ENCODE peak calls at places on chromosomes 3 and 15, in ten cellular contexts. W is PC-3, G is RWPE2, I is HCT116, L is HL-60, E is suprapubic skin, X is pancreas, K is body of pancreas, C is aorta, J is dorsolateral prefrontal cortex. A is an unnamed sample.

GRCh38 chr3:13518516-13519351 is 30.2 kb upstream of the FBLN2 start:
- DNase-seq in W (no peak), G (no peak), I (no peak), L (no peak), E (peak), X (no peak), K (peak), C (peak), J (peak), A (peak)

GRCh38 chr15:96183020-96183926 is 147.2 kb upstream of the NR2F2 start:
- DNase-seq in W (no peak), G (no peak), I (no peak), L (peak), E (no peak), X (no peak), K (no peak), C (no peak), J (no peak), A (no peak)

GRCh38 chr3:34053631-34054030 is 255.2 kb downstream of the PDCD6IP start:
- DNase-seq in W (no peak), G (no peak), I (no peak), L (no peak), E (no peak), X (no peak), K (no peak), C (no peak), J (no peak), A (no peak)

GRCh38 chr15:51319539-51319938 is 18.9 kb downstream of the CYP19A1 start:
- DNase-seq in W (no peak), G (no peak), I (no peak), L (no peak), E (no peak), X (no peak), K (no peak), C (no peak), J (no peak), A (no peak)

GRCh38 chr3:27805282-27805681 is 83.2 kb upstream of the EOMES start:
- DNase-seq in W (no peak), G (no peak), I (no peak), L (no peak), E (no peak), X (no peak), K (no peak), C (no peak), J (no peak), A (no peak)

GRCh38 chr15:84983299-84983698 is 1.6 kb downstream of the PDE8A start:
- DNase-seq in W (no peak), G (no peak), I (no peak), L (no peak), E (no peak), X (no peak), K (no peak), C (no peak), J (no peak), A (no peak)

GRCh38 chr3:98733055-98733777 is 29.9 kb upstream of the ST3GAL6 start:
- DNase-seq in W (peak), G (no peak), I (no peak), L (peak), E (peak), X (peak), K (peak), C (peak), J (peak), A (peak)

GRCh38 chr3:111570404-111571030 is 24.6 kb downstream of the ZBED2 start:
- DNase-seq in W (no peak), G (no peak), I (no peak), L (no peak), E (no peak), X (no peak), K (no peak), C (no peak), J (no peak), A (no peak)

GRCh38 chr15:71332605-71333004 is 217.3 kb downstream of the THSD4 start:
- DNase-seq in W (no peak), G (no peak), I (no peak), L (no peak), E (no peak), X (no peak), K (no peak), C (no peak), J (no peak), A (no peak)

GRCh38 chr15:90465140-90465929 is 64.4 kb upstream of the CRTC3 start:
- DNase-seq in W (peak), G (no peak), I (no peak), L (no peak), E (no peak), X (no peak), K (no peak), C (no peak), J (no peak), A (no peak)

GRCh38 chr3:4687167-4687566 is 194.0 kb downstream of the ITPR1 start:
- DNase-seq in W (peak), G (no peak), I (no peak), L (no peak), E (no peak), X (no peak), K (peak), C (no peak), J (no peak), A (no peak)

GRCh38 chr15:60418095-60418494 is 20.3 kb upstream of the ANXA2 start:
- DNase-seq in W (no peak), G (no peak), I (no peak), L (no peak), E (no peak), X (no peak), K (no peak), C (no peak), J (no peak), A (no peak)

GRCh38 chr15:26631894-26632293 is 141.0 kb downstream of the GABRB3 start:
- DNase-seq in W (no peak), G (no peak), I (no peak), L (no peak), E (no peak), X (no peak), K (no peak), C (no peak), J (no peak), A (peak)

GRCh38 chr3:25854214-25854613 is 64.3 kb downstream of the OXSM start:
- DNase-seq in W (peak), G (no peak), I (no peak), L (no peak), E (no peak), X (no peak), K (no peak), C (no peak), J (no peak), A (no peak)

GRCh38 chr3:106534206-106534605 is 665.4 kb upstream of the CBLB start:
- DNase-seq in W (peak), G (no peak), I (no peak), L (peak), E (no peak), X (no peak), K (no peak), C (no peak), J (no peak), A (no peak)

GRCh38 chr15:70508561-70509281 is 254.6 kb downstream of the UACA start:
- DNase-seq in W (peak), G (peak), I (no peak), L (no peak), E (no peak), X (no peak), K (no peak), C (no peak), J (no peak), A (no peak)

GRCh38 chr15:60215225-60215963 is 182.4 kb downstream of the ANXA2 start:
- DNase-seq in W (no peak), G (no peak), I (no peak), L (no peak), E (no peak), X (no peak), K (no peak), C (no peak), J (no peak), A (no peak)

GRCh38 chr15:40769310-40770146 is at the start of gene C15orf62:
- DNase-seq in W (peak), G (peak), I (no peak), L (peak), E (no peak), X (no peak), K (peak), C (no peak), J (no peak), A (no peak)

GRCh38 chr3:74267583-74268184 is 346.8 kb downstream of the CNTN3 start:
- DNase-seq in W (peak), G (no peak), I (no peak), L (peak), E (no peak), X (peak), K (peak), C (no peak), J (no peak), A (peak)

GRCh38 chr3:177221734-177222133 is 24.5 kb upstream of the TBL1XR1 start:
- DNase-seq in W (no peak), G (no peak), I (no peak), L (peak), E (no peak), X (no peak), K (no peak), C (no peak), J (no peak), A (no peak)

GRCh38 chr3:126315083-126315658 is 42.0 kb downstream of the KLF15 start:
- DNase-seq in W (no peak), G (no peak), I (no peak), L (no peak), E (no peak), X (no peak), K (no peak), C (no peak), J (no peak), A (no peak)

GRCh38 chr3:71838406-71838805 is 53.5 kb upstream of the PROK2 start:
- DNase-seq in W (no peak), G (no peak), I (no peak), L (no peak), E (no peak), X (no peak), K (no peak), C (no peak), J (no peak), A (no peak)

GRCh38 chr15:99568548-99569352 is 3.0 kb downstream of the MEF2A start:
- DNase-seq in W (no peak), G (no peak), I (no peak), L (no peak), E (no peak), X (no peak), K (no peak), C (no peak), J (no peak), A (no peak)

GRCh38 chr15:70726753-70727152 is 36.6 kb downstream of the UACA start:
- DNase-seq in W (no peak), G (no peak), I (no peak), L (no peak), E (no peak), X (no peak), K (no peak), C (no peak), J (no peak), A (no peak)

GRCh38 chr3:188584958-188585689 is 431.2 kb downstream of the LPP start:
- DNase-seq in W (peak), G (no peak), I (no peak), L (peak), E (no peak), X (no peak), K (no peak), C (no peak), J (no peak), A (no peak)

GRCh38 chr3:72178463-72179106 is 393.6 kb upstream of the PROK2 start:
- DNase-seq in W (no peak), G (no peak), I (no peak), L (no peak), E (no peak), X (no peak), K (no peak), C (no peak), J (no peak), A (no peak)

GRCh38 chr15:27492021-27492621 is 521.1 kb downstream of the GABRG3 start:
- DNase-seq in W (no peak), G (no peak), I (no peak), L (no peak), E (no peak), X (no peak), K (no peak), C (no peak), J (no peak), A (no peak)

GRCh38 chr3:190863119-190863465 is 598 bp upstream of the GMNC start:
- DNase-seq in W (peak), G (no peak), I (no peak), L (no peak), E (no peak), X (no peak), K (no peak), C (no peak), J (no peak), A (no peak)

GRCh38 chr3:53490131-53490474 is 4.3 kb upstream of the CACNA1D start:
- DNase-seq in W (no peak), G (no peak), I (no peak), L (no peak), E (no peak), X (no peak), K (no peak), C (no peak), J (no peak), A (no peak)

GRCh38 chr3:72903004-72903403 is 15.2 kb downstream of the GXYLT2 start:
- DNase-seq in W (peak), G (no peak), I (no peak), L (no peak), E (no peak), X (no peak), K (no peak), C (no peak), J (no peak), A (no peak)

GRCh38 chr15:47806008-47806407 is 88.7 kb downstream of the SEMA6D start:
- DNase-seq in W (no peak), G (no peak), I (no peak), L (no peak), E (no peak), X (no peak), K (no peak), C (no peak), J (no peak), A (no peak)

GRCh38 chr3:147389265-147390175 is 16.8 kb downstream of the ZIC4 start:
- DNase-seq in W (no peak), G (no peak), I (no peak), L (no peak), E (no peak), X (no peak), K (no peak), C (no peak), J (no peak), A (no peak)

DNA sequence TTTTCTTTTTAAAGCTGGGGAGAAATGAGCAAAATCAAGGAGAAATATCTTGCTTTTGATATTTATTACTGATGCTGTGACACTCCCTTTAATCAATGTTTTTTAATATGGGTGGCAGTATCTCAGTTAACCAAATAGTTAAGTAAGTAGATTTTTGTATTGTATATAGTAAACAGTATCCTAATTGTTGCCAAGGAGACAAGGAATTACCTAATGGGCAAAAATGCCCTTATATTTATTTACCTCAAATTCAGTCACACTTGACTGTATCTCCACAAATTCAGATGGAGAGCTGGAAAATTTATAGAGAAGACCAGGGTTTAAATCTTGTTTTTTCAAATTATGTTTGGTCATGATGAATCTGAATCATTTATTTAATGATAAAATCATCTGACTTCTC is 3.6 kb upstream of the CHD2 start:
- DNase-seq in W (no peak), G (no peak), I (no peak), L (no peak), E (no peak), X (no peak), K (no peak), C (no peak), J (no peak), A (no peak)
- H3K4me3 ChIP-seq in W (no peak), G (no peak), I (no peak), L (no peak), E (no peak), X (no peak), K (no peak), C (no peak), J (no peak), A (no peak)

GRCh38 chr3:52280046-52280445 is 1.6 kb upstream of the WDR82 start:
- DNase-seq in W (no peak), G (no peak), I (no peak), L (no peak), E (no peak), X (no peak), K (no peak), C (no peak), J (no peak), A (no peak)
- H3K4me3 ChIP-seq in W (no peak), G (no peak), I (no peak), L (no peak), E (peak), X (no peak), K (no peak), C (no peak), J (peak), A (no peak)

GRCh38 chr3:9196009-9196408 is 53.4 kb downstream of the SRGAP3 start:
- DNase-seq in W (no peak), G (no peak), I (no peak), L (no peak), E (no peak), X (no peak), K (no peak), C (no peak), J (no peak), A (no peak)
- H3K4me3 ChIP-seq in W (no peak), G (no peak), I (no peak), L (no peak), E (no peak), X (no peak), K (no peak), C (no peak), J (no peak), A (no peak)

GRCh38 chr3:47799733-47800132 is 3.2 kb upstream of the DHX30 start:
- DNase-seq in W (peak), G (no peak), I (no peak), L (no peak), E (no peak), X (no peak), K (no peak), C (no peak), J (no peak), A (no peak)

GRCh38 chr3:47802734-47803477 is at the start of gene DHX30:
- DNase-seq in W (peak), G (peak), I (no peak), L (peak), E (peak), X (peak), K (peak), C (peak), J (peak), A (peak)

GRCh38 chr3:47803478-47804025 is 614 bp downstream of the DHX30 start:
- DNase-seq in W (no peak), G (no peak), I (no peak), L (peak), E (no peak), X (no peak), K (no peak), C (no peak), J (no peak), A (no peak)

DNA sequence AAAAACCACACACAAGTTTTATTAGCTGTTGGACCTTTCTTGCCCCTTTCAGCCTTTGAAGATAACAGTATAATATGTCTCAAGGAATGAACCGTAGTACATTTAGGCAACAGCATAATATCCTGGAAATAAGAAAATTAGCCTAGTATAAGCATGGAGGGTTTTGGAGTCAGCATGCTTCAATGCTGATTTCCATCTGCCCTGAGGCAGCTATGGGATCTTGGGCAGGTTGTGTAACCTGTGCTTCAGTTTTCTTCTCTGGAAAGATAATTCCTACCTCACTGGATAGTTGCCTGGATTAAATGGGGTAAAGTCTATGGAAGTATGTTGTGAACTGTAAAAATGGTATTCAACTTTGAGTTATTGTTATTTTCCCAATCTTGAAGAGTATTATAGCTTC is 1.6 kb downstream of the DHX30 start:
- DNase-seq in W (peak), G (no peak), I (no peak), L (no peak), E (no peak), X (no peak), K (no peak), C (no peak), J (no peak), A (no peak)
- H3K4me3 ChIP-seq in W (peak), G (no peak), I (no peak), L (no peak), E (no peak), X (no peak), K (no peak), C (no peak), J (peak), A (no peak)

GRCh38 chr15:49620658-49621326 is at the start of the genes DTWD1 and FAM227B:
- DNase-seq in W (peak), G (peak), I (peak), L (peak), E (peak), X (peak), K (peak), C (peak), J (peak), A (peak)

GRCh38 chr15:49621327-49622210 is 721 bp downstream of the DTWD1 start:
- DNase-seq in W (peak), G (no peak), I (no peak), L (peak), E (no peak), X (peak), K (peak), C (no peak), J (no peak), A (no peak)

GRCh38 chr15:49625460-49626036 is 4.7 kb downstream of the DTWD1 start:
- DNase-seq in W (no peak), G (no peak), I (no peak), L (no peak), E (no peak), X (no peak), K (no peak), C (no peak), J (no peak), A (no peak)

GRCh38 chr15:49622561-49622960 is 1.7 kb downstream of the DTWD1 start:
- DNase-seq in W (no peak), G (no peak), I (no peak), L (no peak), E (no peak), X (no peak), K (peak), C (no peak), J (no peak), A (no peak)

GRCh38 chr15:49624046-49624445 is 3.2 kb downstream of the DTWD1 start:
- DNase-seq in W (no peak), G (no peak), I (no peak), L (no peak), E (no peak), X (no peak), K (no peak), C (no peak), J (no peak), A (no peak)
- H3K4me3 ChIP-seq in W (no peak), G (no peak), I (no peak), L (no peak), E (peak), X (no peak), K (no peak), C (no peak), J (no peak), A (no peak)

DNA sequence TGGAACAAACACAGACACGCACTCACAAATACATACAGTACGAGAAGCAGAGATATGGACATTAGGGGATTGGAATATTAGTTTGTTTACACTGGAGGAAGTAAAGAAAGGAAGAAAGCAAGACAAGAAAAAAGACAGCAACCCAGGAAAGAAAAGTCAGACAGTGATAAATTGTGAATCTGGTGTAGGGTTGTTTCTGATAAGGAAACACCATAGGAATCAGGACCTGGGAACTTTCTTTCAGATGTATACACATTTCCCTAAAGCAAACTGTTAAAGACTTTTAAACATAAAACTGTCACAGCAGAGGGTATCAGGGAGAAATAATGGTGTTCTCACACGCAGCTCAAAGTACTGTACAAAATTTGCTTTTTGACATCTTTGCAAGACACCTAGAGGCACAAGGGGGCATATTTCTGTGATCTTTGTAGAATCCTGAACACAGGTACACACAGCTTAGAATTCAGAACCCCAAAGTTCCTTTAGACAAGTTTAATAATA is 153.7 kb downstream of the TUSC7 start:
- DNase-seq in W (no peak), G (no peak), I (no peak), L (no peak), E (no peak), X (no peak), K (no peak), C (no peak), J (no peak), A (no peak)
- H3K4me3 ChIP-seq in W (peak), G (no peak), I (no peak), L (no peak), E (no peak), X (no peak), K (no peak), C (no peak), J (peak), A (no peak)

A was measured in testis.